ENCODE peak calls at places on chromosomes 12 and 14, in nine cellular contexts. D is GM23248, S is IMR-90, C is sigmoid colon, M is ascending aorta, J is aorta, Z is uterus, N is cardiac muscle cell, Q is left ventricle myocardium inferior. T is an unnamed sample. For H3K36me3 and H3K9me3, the result is how much of the 10 kb centered on the place peaks cover.

GRCh38 chr14:69548566-69548965 is 26.1 kb downstream of the CCDC177 start:
- DNase-seq in M (no peak), D (no peak), N (no peak), Q (no peak), C (no peak), J (no peak), S (no peak), Z (no peak), T (no peak)

GRCh38 chr12:20097561-20097960 is 270.8 kb upstream of the PDE3A start:
- DNase-seq in D (peak), N (no peak), C (no peak), J (no peak), Q (no peak), Z (no peak), S (peak), M (no peak), T (peak)

GRCh38 chr12:91778091-91778819 is 367.4 kb downstream of the BTG1 start:
- DNase-seq in Q (no peak), D (peak), C (no peak), M (no peak), J (no peak), N (no peak), S (peak), Z (peak), T (peak)

GRCh38 chr14:54796961-54797360 is 105.7 kb downstream of the GCH1 start:
- DNase-seq in M (no peak), S (peak), Z (no peak), D (peak), N (no peak), C (no peak), J (no peak), Q (no peak), T (no peak)

GRCh38 chr14:89443002-89443660 is 26.1 kb upstream of the FOXN3 start:
- DNase-seq in C (no peak), Q (no peak), S (peak), D (peak), M (no peak), J (no peak), Z (no peak), N (no peak), T (peak)

GRCh38 chr12:124509676-124510300 is 57.6 kb downstream of the NCOR2 start:
- DNase-seq in M (no peak), N (peak), Q (peak), C (peak), S (peak), D (peak), J (peak), Z (peak), T (peak)

GRCh38 chr14:74959596-74960180 is 4.3 kb upstream of the PGF start:
- DNase-seq in D (no peak), Z (no peak), C (no peak), S (no peak), J (no peak), Q (no peak), N (no peak), M (no peak), T (no peak)

GRCh38 chr14:66651536-66652220 is 143.7 kb downstream of the GPHN start:
- DNase-seq in C (no peak), Z (no peak), N (no peak), S (no peak), Q (no peak), M (no peak), D (no peak), J (no peak), T (no peak)

GRCh38 chr12:14950982-14951746 is 10.2 kb downstream of the ARHGDIB start:
- DNase-seq in D (no peak), S (no peak), C (no peak), N (peak), Z (no peak), Q (no peak), J (no peak), M (no peak), T (no peak)

GRCh38 chr14:35818346-35819115 is 7.6 kb upstream of the BRMS1L start:
- DNase-seq in S (peak), Q (no peak), N (peak), Z (no peak), C (no peak), J (no peak), D (peak), M (no peak), T (peak)

GRCh38 chr14:23089498-23090253 is 5.3 kb downstream of the ACIN1 start:
- DNase-seq in Q (no peak), Z (no peak), J (peak), C (no peak), N (no peak), S (no peak), M (no peak), D (no peak), T (no peak)

GRCh38 chr12:46956451-46957035 is 122.9 kb upstream of the PCED1B start:
- DNase-seq in Q (no peak), Z (no peak), N (no peak), D (no peak), M (no peak), S (no peak), C (no peak), J (no peak), T (no peak)

GRCh38 chr12:28787151-28787550 is 361.9 kb upstream of the FAR2 start:
- DNase-seq in S (peak), Z (no peak), D (no peak), M (no peak), Q (no peak), J (no peak), C (no peak), N (no peak), T (no peak)

GRCh38 chr12:12083688-12084087 is 12.9 kb downstream of the BCL2L14 start:
- DNase-seq in N (no peak), M (no peak), Z (no peak), J (no peak), C (no peak), S (no peak), Q (no peak), D (no peak), T (no peak)
- H3K27ac ChIP-seq in N (no peak), M (no peak), Z (no peak), J (no peak), C (no peak), S (no peak), Q (no peak), D (no peak), T (no peak)

DNA sequence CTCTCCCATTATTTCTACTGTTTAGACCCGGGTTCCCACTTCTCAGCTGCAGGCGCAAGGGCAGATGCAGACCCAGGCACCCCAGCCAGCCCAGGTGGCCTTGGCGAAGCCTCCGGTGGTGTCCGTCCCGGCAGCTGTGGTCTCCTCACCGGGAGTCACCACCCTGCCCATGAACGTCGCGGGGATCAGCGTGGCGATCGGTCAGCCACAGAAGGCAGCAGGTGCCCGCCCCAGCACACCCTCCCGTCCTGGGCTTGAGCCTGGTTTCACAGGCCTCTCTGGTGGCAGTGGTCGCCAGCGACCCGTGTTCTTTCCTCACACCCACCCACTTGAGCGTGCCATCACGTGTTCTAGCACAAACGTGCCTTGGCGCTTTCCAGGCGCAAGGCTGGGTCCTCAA is 77.4 kb downstream of the DDX51 start:
- DNase-seq in N (no peak), C (no peak), D (no peak), Z (no peak), Q (no peak), J (no peak), M (no peak), S (no peak), T (no peak)
- H3K36me3 ChIP-seq in N (under half), C (half or more), D (under half), Z (under half), Q (half or more), J (under half), M (half or more), S (half or more), T (half or more)

DNA sequence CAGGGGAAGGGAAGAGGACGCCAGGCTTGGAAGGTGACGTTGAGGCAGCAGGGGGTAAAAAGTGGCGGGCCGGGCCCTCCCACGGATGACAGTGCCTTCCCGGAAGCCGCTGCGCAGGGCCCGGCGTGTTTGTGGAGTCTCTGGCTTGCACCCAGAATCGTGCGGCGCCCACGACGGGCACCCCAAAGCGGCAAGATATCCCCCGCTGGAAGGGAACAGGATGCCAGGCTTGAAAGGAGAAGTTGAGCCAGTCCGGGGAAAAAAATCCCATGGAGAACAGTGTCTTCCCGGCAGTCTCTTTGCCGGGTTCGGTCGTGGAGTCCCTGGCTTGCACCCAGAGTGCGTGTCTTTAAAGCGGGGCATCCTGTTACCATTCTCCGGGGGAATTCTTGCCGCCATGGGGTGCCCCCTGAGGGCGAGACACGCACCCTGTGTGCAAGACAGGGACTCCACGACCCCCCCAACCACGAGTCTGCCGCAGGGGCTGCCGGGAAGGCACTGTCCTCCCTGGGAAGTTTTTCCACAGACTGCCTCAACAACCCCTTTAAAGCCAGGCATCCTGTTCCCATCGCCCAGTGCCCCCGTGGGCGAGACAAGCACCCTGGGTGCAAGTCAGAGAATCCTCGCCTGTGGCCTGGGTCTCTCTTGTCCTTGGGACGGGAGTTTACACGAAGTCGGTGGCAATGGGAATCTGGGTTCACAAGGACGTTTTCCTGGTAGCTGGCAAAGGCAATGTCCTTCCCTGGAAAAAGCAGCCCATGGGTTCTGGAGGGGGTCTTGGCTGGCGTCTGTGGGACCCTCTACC is 156.1 kb upstream of the ALG10B start:
- DNase-seq in S (no peak), N (no peak), M (no peak), J (peak), Q (no peak), Z (no peak), C (no peak), D (no peak), T (no peak)
- H3K9me3 ChIP-seq in S (half or more), N (under half), M (under half), J (under half), Q (under half), Z (under half), C (under half), D (under half), T (under half)

DNA sequence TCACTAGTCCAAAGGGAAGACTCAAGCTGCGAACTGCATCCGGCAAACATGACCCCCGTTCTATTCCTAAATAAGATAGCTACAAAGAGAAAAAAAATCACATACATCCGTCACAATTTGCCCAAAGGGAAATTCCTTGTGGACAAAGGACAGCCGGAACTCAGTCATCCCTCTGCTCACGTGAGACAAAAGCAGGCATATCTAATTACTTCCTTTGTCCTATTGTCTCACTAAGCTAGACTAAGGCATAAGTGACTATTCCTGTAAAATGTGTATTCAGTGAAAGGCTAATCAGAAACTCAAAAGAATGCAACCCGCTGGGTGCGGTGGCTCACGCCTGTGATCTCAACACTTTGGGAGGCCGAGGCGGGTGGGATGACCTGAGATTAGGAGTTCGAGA is 27.2 kb upstream of the NINJ2 start:
- DNase-seq in Z (no peak), Q (no peak), J (no peak), C (no peak), D (no peak), N (no peak), S (no peak), M (no peak), T (no peak)
- H3K27ac ChIP-seq in Z (no peak), Q (peak), J (no peak), C (no peak), D (no peak), N (no peak), S (no peak), M (no peak), T (no peak)

DNA sequence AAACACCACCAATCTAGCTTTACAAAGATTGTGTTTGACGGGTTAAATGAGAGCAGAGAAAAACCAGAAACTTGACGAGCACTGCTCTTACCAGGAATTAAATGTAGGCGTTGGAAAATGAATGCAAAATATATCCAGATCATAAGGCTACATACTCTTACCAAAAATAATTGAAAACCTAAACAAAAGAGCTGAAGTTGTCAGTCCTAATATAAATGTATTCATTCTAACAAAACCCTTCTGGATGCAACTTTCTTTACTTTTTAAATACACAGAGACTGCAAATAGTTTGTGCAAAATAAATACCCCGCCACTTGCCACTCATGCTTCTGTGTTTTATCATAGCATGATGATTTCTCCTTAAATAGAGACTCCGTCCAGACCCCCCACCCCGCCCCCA is 32.7 kb downstream of the RAD9B start:
- DNase-seq in J (no peak), Z (no peak), D (no peak), N (no peak), Q (no peak), C (no peak), M (no peak), S (no peak), T (no peak)
- H3K36me3 ChIP-seq in J (under half), Z (under half), D (under half), N (under half), Q (half or more), C (under half), M (under half), S (under half), T (under half)

GRCh38 chr12:130199536-130200390 is 37.5 kb downstream of the FZD10 start:
- DNase-seq in S (no peak), M (no peak), Z (peak), D (no peak), N (no peak), Q (no peak), C (no peak), J (peak), T (no peak)
- H3K9me3 ChIP-seq in S (under half), M (under half), Z (under half), D (under half), N (under half), Q (under half), C (under half), J (under half), T (under half)

T was measured in osteoblast.